ENCODE peak calls at places on chromosome 9, in nine cellular contexts. B, E, H, I, K, Y, S, U and Q are unnamed samples.

GRCh38 chr9:110025551-110026170 is 182.3 kb downstream of the C9orf152 start:
- DNase-seq in B (no peak), E (no peak), H (no peak), I (no peak), K (no peak), Y (peak), S (no peak), U (no peak), Q (no peak)

GRCh38 chr9:87441251-87441650 is 56.4 kb upstream of the DAPK1 start:
- DNase-seq in B (no peak), E (no peak), H (no peak), I (no peak), K (peak), Y (peak), S (peak), U (no peak), Q (peak)

GRCh38 chr9:127522727-127523126 is 71.4 kb downstream of the LRSAM1 start:
- DNase-seq in B (no peak), E (no peak), H (no peak), I (no peak), K (peak), Y (peak), S (peak), U (no peak), Q (peak)

GRCh38 chr9:100309992-100310391 is 42.8 kb downstream of the TEX10 start:
- DNase-seq in B (no peak), E (no peak), H (no peak), I (no peak), K (peak), Y (no peak), S (no peak), U (no peak), Q (no peak)

GRCh38 chr9:13532407-13532806 is 252.9 kb upstream of the MPDZ start:
- DNase-seq in B (no peak), E (no peak), H (no peak), I (no peak), K (no peak), Y (no peak), S (no peak), U (no peak), Q (peak)

GRCh38 chr9:69385474-69386091 is 60.6 kb downstream of the ENTREP1 start:
- DNase-seq in B (no peak), E (no peak), H (no peak), I (peak), K (no peak), Y (no peak), S (no peak), U (peak), Q (no peak)

GRCh38 chr9:86405926-86406325 is 51.7 kb upstream of the TUT7 start:
- DNase-seq in B (no peak), E (no peak), H (no peak), I (no peak), K (peak), Y (peak), S (peak), U (no peak), Q (peak)

GRCh38 chr9:78940121-78940855 is 631.5 kb upstream of the TLE4 start:
- DNase-seq in B (no peak), E (no peak), H (no peak), I (no peak), K (no peak), Y (no peak), S (no peak), U (no peak), Q (no peak)

GRCh38 chr9:34408173-34408572 is 31.5 kb upstream of the MYORG start:
- DNase-seq in B (no peak), E (no peak), H (no peak), I (no peak), K (no peak), Y (no peak), S (no peak), U (no peak), Q (no peak)

GRCh38 chr9:113858282-113858681 is 17.8 kb upstream of the ZNF618 start:
- DNase-seq in B (no peak), E (no peak), H (no peak), I (no peak), K (no peak), Y (no peak), S (no peak), U (no peak), Q (no peak)

GRCh38 chr9:87615547-87616148 is 110.3 kb upstream of the CTSL start:
- DNase-seq in B (no peak), E (no peak), H (no peak), I (no peak), K (no peak), Y (peak), S (no peak), U (no peak), Q (peak)

GRCh38 chr9:87610200-87611155 is 112.8 kb downstream of the DAPK1 start:
- DNase-seq in B (no peak), E (no peak), H (no peak), I (no peak), K (no peak), Y (no peak), S (no peak), U (no peak), Q (no peak)

GRCh38 chr9:129929467-129930125 is 94.3 kb downstream of the USP20 start:
- DNase-seq in B (no peak), E (no peak), H (no peak), I (no peak), K (no peak), Y (peak), S (no peak), U (no peak), Q (no peak)

GRCh38 chr9:70405808-70406445 is 8.5 kb downstream of the KLF9 start:
- DNase-seq in B (no peak), E (no peak), H (no peak), I (no peak), K (no peak), Y (no peak), S (no peak), U (no peak), Q (no peak)

GRCh38 chr9:19239955-19240354 is 9.5 kb downstream of the DENND4C start:
- DNase-seq in B (no peak), E (no peak), H (no peak), I (no peak), K (no peak), Y (no peak), S (no peak), U (no peak), Q (no peak)

GRCh38 chr9:13750061-13750460 is 470.6 kb upstream of the MPDZ start:
- DNase-seq in B (no peak), E (no peak), H (no peak), I (no peak), K (peak), Y (peak), S (peak), U (no peak), Q (peak)

GRCh38 chr9:89591291-89592200 is 13.3 kb upstream of the GADD45G start:
- DNase-seq in B (no peak), E (no peak), H (no peak), I (no peak), K (no peak), Y (no peak), S (no peak), U (no peak), Q (no peak)

GRCh38 chr9:38439916-38440301 is 15.7 kb upstream of the IGFBPL1 start:
- DNase-seq in B (no peak), E (no peak), H (no peak), I (no peak), K (no peak), Y (no peak), S (no peak), U (no peak), Q (no peak)

GRCh38 chr9:120383999-120384924 is 195.7 kb downstream of the CDK5RAP2 start:
- DNase-seq in B (no peak), E (no peak), H (no peak), I (peak), K (peak), Y (peak), S (no peak), U (peak), Q (peak)

GRCh38 chr9:22237497-22238363 is 208.9 kb upstream of the DMRTA1 start:
- DNase-seq in B (no peak), E (no peak), H (no peak), I (no peak), K (peak), Y (peak), S (peak), U (no peak), Q (no peak)

GRCh38 chr9:6498982-6499381 is 86.0 kb downstream of the UHRF2 start:
- DNase-seq in B (no peak), E (no peak), H (no peak), I (no peak), K (peak), Y (no peak), S (peak), U (no peak), Q (peak)

GRCh38 chr9:136510561-136510960 is 27.7 kb upstream of the SEC16A start:
- DNase-seq in B (no peak), E (no peak), H (no peak), I (no peak), K (no peak), Y (no peak), S (no peak), U (no peak), Q (no peak)

GRCh38 chr9:73020877-73021276 is 68.0 kb upstream of the ALDH1A1 start:
- DNase-seq in B (no peak), E (no peak), H (no peak), I (no peak), K (no peak), Y (no peak), S (no peak), U (no peak), Q (no peak)

GRCh38 chr9:135366104-135366503 is 113.5 kb upstream of the PPP1R26 start:
- DNase-seq in B (no peak), E (no peak), H (no peak), I (no peak), K (no peak), Y (no peak), S (no peak), U (no peak), Q (no peak)

GRCh38 chr9:73050062-73050814 is 97.4 kb upstream of the ALDH1A1 start:
- DNase-seq in B (no peak), E (no peak), H (no peak), I (no peak), K (peak), Y (peak), S (peak), U (no peak), Q (no peak)

GRCh38 chr9:104903609-104904008 is 24.3 kb downstream of the ABCA1 start:
- DNase-seq in B (no peak), E (no peak), H (no peak), I (peak), K (peak), Y (peak), S (no peak), U (no peak), Q (peak)

GRCh38 chr9:90921104-90921503 is 119.5 kb downstream of the SYK start:
- DNase-seq in B (no peak), E (no peak), H (no peak), I (peak), K (no peak), Y (no peak), S (no peak), U (peak), Q (no peak)

GRCh38 chr9:128115187-128116103 is 12.1 kb downstream of the PTGES2 start:
- DNase-seq in B (no peak), E (no peak), H (no peak), I (no peak), K (no peak), Y (no peak), S (no peak), U (no peak), Q (no peak)

GRCh38 chr9:126516936-126517750 is 96.6 kb upstream of the LMX1B start:
- DNase-seq in B (peak), E (peak), H (peak), I (no peak), K (peak), Y (peak), S (peak), U (no peak), Q (peak)

GRCh38 chr9:122370869-122371467 is at the start of gene PTGS1:
- DNase-seq in B (no peak), E (no peak), H (no peak), I (peak), K (peak), Y (peak), S (no peak), U (no peak), Q (peak)

GRCh38 chr9:69433968-69434367 is 109.0 kb downstream of the ENTREP1 start:
- DNase-seq in B (no peak), E (no peak), H (no peak), I (no peak), K (no peak), Y (no peak), S (no peak), U (no peak), Q (no peak)

GRCh38 chr9:90458485-90458884 is 184.1 kb downstream of the DIRAS2 start:
- DNase-seq in B (no peak), E (no peak), H (no peak), I (no peak), K (no peak), Y (peak), S (no peak), U (no peak), Q (no peak)

GRCh38 chr9:5787759-5788329 is 45.1 kb downstream of the ERMP1 start:
- DNase-seq in B (no peak), E (no peak), H (no peak), I (no peak), K (no peak), Y (no peak), S (no peak), U (no peak), Q (no peak)

GRCh38 chr9:10252174-10252573 is 360.6 kb downstream of the PTPRD start:
- DNase-seq in B (no peak), E (no peak), H (no peak), I (peak), K (no peak), Y (peak), S (no peak), U (peak), Q (peak)

GRCh38 chr9:87195306-87195705 is 248.0 kb upstream of the GAS1 start:
- DNase-seq in B (no peak), E (no peak), H (no peak), I (no peak), K (peak), Y (no peak), S (no peak), U (no peak), Q (no peak)

GRCh38 chr9:547309-547708 is 294.2 kb upstream of the DMRT1 start:
- DNase-seq in B (no peak), E (no peak), H (no peak), I (no peak), K (no peak), Y (no peak), S (no peak), U (no peak), Q (no peak)

GRCh38 chr9:76341616-76342015 is 52.6 kb downstream of the RFK start:
- DNase-seq in B (no peak), E (no peak), H (no peak), I (no peak), K (no peak), Y (no peak), S (no peak), U (no peak), Q (no peak)